ENCODE peak calls at places on chromosomes 6 and 20, in nine cellular contexts. V, S, R, W, X, A, U, B and P are unnamed samples.

GRCh38 chr6:54846243-54846856 is at the start of gene FAM83B:
- DNase-seq in V (no peak), S (no peak), R (peak), W (no peak), X (no peak), A (no peak), U (peak), B (no peak), P (peak)

GRCh38 chr20:44720617-44720993 is 5.4 kb downstream of the CCN5 start:
- DNase-seq in V (peak), S (peak), R (no peak), W (no peak), X (peak), A (no peak), U (no peak), B (peak), P (peak)

GRCh38 chr6:45965007-45965406 is 50.7 kb downstream of the CLIC5 start:
- DNase-seq in V (no peak), S (no peak), R (no peak), W (no peak), X (no peak), A (no peak), U (no peak), B (peak), P (no peak)

GRCh38 chr6:80725156-80725930 is 618.9 kb downstream of the BCKDHB start:
- DNase-seq in V (no peak), S (peak), R (no peak), W (no peak), X (no peak), A (peak), U (no peak), B (no peak), P (no peak)

GRCh38 chr20:63470410-63470809 is 2.0 kb downstream of the KCNQ2 start:
- DNase-seq in V (no peak), S (no peak), R (no peak), W (no peak), X (no peak), A (no peak), U (no peak), B (no peak), P (no peak)

GRCh38 chr6:146700078-146700686 is 101.4 kb downstream of the ADGB start:
- DNase-seq in V (peak), S (peak), R (peak), W (peak), X (peak), A (peak), U (peak), B (peak), P (peak)

GRCh38 chr20:43766917-43767316 is 40.1 kb upstream of the GTSF1L start:
- DNase-seq in V (no peak), S (no peak), R (no peak), W (no peak), X (no peak), A (no peak), U (no peak), B (no peak), P (no peak)

GRCh38 chr20:19620471-19620870 is 137.6 kb upstream of the RIN2 start:
- DNase-seq in V (peak), S (no peak), R (no peak), W (no peak), X (no peak), A (no peak), U (no peak), B (no peak), P (peak)

GRCh38 chr20:18252597-18253451 is 35.5 kb upstream of the ZNF133 start:
- DNase-seq in V (no peak), S (peak), R (no peak), W (no peak), X (no peak), A (no peak), U (no peak), B (peak), P (no peak)

GRCh38 chr6:8481727-8482126 is 46.4 kb upstream of the SLC35B3 start:
- DNase-seq in V (no peak), S (peak), R (no peak), W (no peak), X (no peak), A (peak), U (peak), B (peak), P (no peak)

GRCh38 chr20:5491463-5491862 is 174.7 kb upstream of the PROKR2 start:
- DNase-seq in V (no peak), S (no peak), R (no peak), W (no peak), X (no peak), A (no peak), U (no peak), B (no peak), P (no peak)

GRCh38 chr20:41048475-41049242 is 20.0 kb downstream of the TOP1 start:
- DNase-seq in V (no peak), S (no peak), R (no peak), W (no peak), X (no peak), A (peak), U (no peak), B (no peak), P (no peak)

GRCh38 chr20:4181956-4182945 is 166.9 kb upstream of the RNF24 start:
- DNase-seq in V (no peak), S (no peak), R (no peak), W (no peak), X (no peak), A (no peak), U (no peak), B (no peak), P (no peak)

GRCh38 chr6:47197672-47198640 is 111.7 kb downstream of the TNFRSF21 start:
- DNase-seq in V (no peak), S (no peak), R (no peak), W (no peak), X (no peak), A (no peak), U (no peak), B (no peak), P (no peak)

GRCh38 chr6:147287869-147288271 is 83.7 kb downstream of the STXBP5 start:
- DNase-seq in V (no peak), S (peak), R (no peak), W (no peak), X (no peak), A (peak), U (no peak), B (peak), P (no peak)

GRCh38 chr20:59154317-59155013 is 9.2 kb upstream of the ZNF831 start:
- DNase-seq in V (no peak), S (no peak), R (no peak), W (no peak), X (no peak), A (no peak), U (no peak), B (no peak), P (no peak)

GRCh38 chr6:13294499-13295069 is 33.8 kb downstream of the TBC1D7 start:
- DNase-seq in V (no peak), S (no peak), R (no peak), W (no peak), X (no peak), A (peak), U (no peak), B (no peak), P (no peak)

GRCh38 chr20:38805502-38805957 is at the start of gene PPP1R16B:
- DNase-seq in V (peak), S (no peak), R (peak), W (peak), X (peak), A (peak), U (peak), B (no peak), P (no peak)

GRCh38 chr6:23213651-23214050 is 644.3 kb downstream of the HDGFL1 start:
- DNase-seq in V (no peak), S (no peak), R (no peak), W (no peak), X (no peak), A (no peak), U (no peak), B (no peak), P (no peak)

GRCh38 chr6:76490456-76490855 is 418.0 kb upstream of the IMPG1 start:
- DNase-seq in V (no peak), S (no peak), R (no peak), W (no peak), X (no peak), A (no peak), U (no peak), B (no peak), P (no peak)

GRCh38 chr20:50339196-50339901 is 148.7 kb downstream of the CEBPB start:
- DNase-seq in V (no peak), S (peak), R (no peak), W (no peak), X (no peak), A (no peak), U (no peak), B (peak), P (no peak)

GRCh38 chr20:4026093-4026601 is 10.8 kb upstream of the RNF24 start:
- DNase-seq in V (peak), S (peak), R (peak), W (no peak), X (no peak), A (peak), U (no peak), B (peak), P (no peak)

GRCh38 chr6:43695078-43695966 is 7.7 kb upstream of the MRPS18A start:
- DNase-seq in V (peak), S (no peak), R (no peak), W (no peak), X (peak), A (no peak), U (no peak), B (no peak), P (peak)

GRCh38 chr20:53386186-53386681 is 207.4 kb downstream of the ZNF217 start:
- DNase-seq in V (no peak), S (no peak), R (no peak), W (no peak), X (no peak), A (no peak), U (no peak), B (no peak), P (no peak)

GRCh38 chr6:169075211-169075621 is 178.4 kb downstream of the THBS2 start:
- DNase-seq in V (no peak), S (peak), R (no peak), W (no peak), X (no peak), A (no peak), U (no peak), B (no peak), P (no peak)